ENCODE peak calls at places on chromosomes 4 and X, in five cellular contexts. E, P, Z, U and O are unnamed samples.

GRCh38 chrX:49710744-49711319 is 15.0 kb upstream of the PAGE1 start:
- DNase-seq in U (no peak), Z (no peak), P (no peak), E (no peak), O (no peak)

GRCh38 chrX:119398587-119398973 is 556 bp upstream of the SLC25A43 start:
- DNase-seq in Z (no peak), P (peak; percentile 17), U (peak; percentile 26), E (no peak), O (no peak)

GRCh38 chr4:88743696-88744095 is 46.1 kb upstream of the NAP1L5 start:
- DNase-seq in Z (peak; percentile 63), U (peak; percentile 41), P (peak; percentile 80), E (no peak), O (no peak)

GRCh38 chrX:130625381-130625780 is 223.6 kb downstream of the RBMX2 start:
- DNase-seq in E (no peak), U (no peak), P (no peak), Z (no peak), O (no peak)

GRCh38 chr4:9146967-9147366 is 23.2 kb upstream of the FAM90A26 start:
- DNase-seq in U (no peak), E (no peak), Z (no peak), P (no peak), O (no peak)

GRCh38 chrX:102627640-102628039 is 23.6 kb upstream of the GPRASP1 start:
- DNase-seq in E (no peak), Z (no peak), U (no peak), P (no peak), O (no peak)

GRCh38 chr4:109046549-109047171 is 255.8 kb downstream of the COL25A1 start:
- DNase-seq in Z (peak; percentile 37), P (peak; percentile 63), U (peak; percentile 68), E (peak; percentile 53), O (no peak)

GRCh38 chrX:58025979-58026378 is 115.7 kb upstream of the ZXDA start:
- DNase-seq in E (peak; percentile 19), U (peak; percentile 40), P (peak; percentile 23), Z (no peak), O (no peak)

GRCh38 chrX:108516184-108516583 is 76.5 kb downstream of the COL4A5 start:
- DNase-seq in E (peak; percentile 45), P (peak; percentile 6), U (peak; percentile 1), Z (no peak), O (no peak)

GRCh38 chrX:129957241-129958099 is 25.0 kb upstream of the BCORL1 start:
- DNase-seq in P (peak; percentile 38), U (peak; percentile 33), Z (no peak), E (peak; percentile 18), O (no peak)

GRCh38 chr4:7281316-7282093 is 89.2 kb downstream of the SORCS2 start:
- DNase-seq in P (peak; percentile 33), E (no peak), Z (no peak), U (no peak), O (no peak)

GRCh38 chr4:154503598-154503997 is 12.0 kb upstream of the DCHS2 start:
- DNase-seq in U (peak; percentile 41), E (peak; percentile 18), P (peak; percentile 19), Z (no peak), O (no peak)

GRCh38 chr4:80322716-80323115 is 12.8 kb upstream of the CFAP299 start:
- DNase-seq in P (peak; percentile 60), Z (no peak), E (peak; percentile 24), U (peak; percentile 63), O (no peak)

GRCh38 chr4:121139533-121140222 is 24.4 kb downstream of the TNIP3 start:
- DNase-seq in Z (peak; percentile 44), U (peak; percentile 55), P (peak; percentile 66), E (peak; percentile 77), O (peak; percentile 82)

GRCh38 chr4:67234296-67234695 is 311.0 kb downstream of the CENPC start:
- DNase-seq in E (no peak), U (peak; percentile 1), Z (no peak), P (peak; percentile 18), O (no peak)

GRCh38 chrX:18874560-18875255 is 109.2 kb downstream of the PHKA2 start:
- DNase-seq in P (no peak), Z (no peak), U (no peak), E (no peak), O (no peak)

GRCh38 chr4:145716200-145716599 is 36.3 kb downstream of the C4orf51 start:
- DNase-seq in U (peak; percentile 8), E (no peak), P (peak; percentile 87), Z (peak; percentile 6), O (no peak)

GRCh38 chr4:55397024-55397520 is 1.3 kb downstream of the TMEM165 start:
- DNase-seq in U (peak; percentile 47), Z (no peak), E (peak; percentile 28), P (no peak), O (no peak)

GRCh38 chrX:132489256-132490085 is 633 bp upstream of the MBNL3 start:
- DNase-seq in P (no peak), U (peak; percentile 17), Z (no peak), E (peak; percentile 1), O (no peak)

GRCh38 chr4:53889335-53890084 is 174.9 kb downstream of the CHIC2 start:
- DNase-seq in P (no peak), U (peak; percentile 68), E (no peak), Z (peak; percentile 72), O (no peak)

GRCh38 chr4:158824425-158825274 is 55.8 kb downstream of the FNIP2 start:
- DNase-seq in E (peak; percentile 87), P (peak; percentile 69), Z (no peak), U (peak; percentile 47), O (no peak)

GRCh38 chr4:163590609-163591264 is 96.2 kb downstream of the TMA16 start:
- DNase-seq in U (peak; percentile 7), P (no peak), Z (no peak), E (no peak), O (no peak)

GRCh38 chr4:126004936-126005335 is 690.2 kb downstream of the FAT4 start:
- DNase-seq in Z (no peak), E (peak; percentile 12), P (peak; percentile 23), U (peak; percentile 29), O (no peak)

GRCh38 chr4:2487632-2488031 is 18.7 kb downstream of the RNF4 start:
- DNase-seq in E (no peak), P (no peak), U (no peak), Z (no peak), O (no peak)

GRCh38 chrX:110145854-110146253 is 142.9 kb downstream of the TMEM164 start:
- DNase-seq in U (peak; percentile 54), P (peak; percentile 29), Z (no peak), E (peak; percentile 36), O (no peak)

GRCh38 chr4:37473807-37474206 is 212.4 kb downstream of the RELL1 start:
- DNase-seq in Z (no peak), P (no peak), U (no peak), E (no peak), O (no peak)

GRCh38 chrX:1661048-1661921 is 46.4 kb downstream of the ASMT start:
- DNase-seq in P (no peak), E (no peak), U (no peak), Z (no peak), O (no peak)

GRCh38 chr4:101954351-101954750 is 163.8 kb downstream of the BANK1 start:
- DNase-seq in E (peak; percentile 5), U (no peak), P (peak; percentile 21), Z (no peak), O (no peak)

DNA sequence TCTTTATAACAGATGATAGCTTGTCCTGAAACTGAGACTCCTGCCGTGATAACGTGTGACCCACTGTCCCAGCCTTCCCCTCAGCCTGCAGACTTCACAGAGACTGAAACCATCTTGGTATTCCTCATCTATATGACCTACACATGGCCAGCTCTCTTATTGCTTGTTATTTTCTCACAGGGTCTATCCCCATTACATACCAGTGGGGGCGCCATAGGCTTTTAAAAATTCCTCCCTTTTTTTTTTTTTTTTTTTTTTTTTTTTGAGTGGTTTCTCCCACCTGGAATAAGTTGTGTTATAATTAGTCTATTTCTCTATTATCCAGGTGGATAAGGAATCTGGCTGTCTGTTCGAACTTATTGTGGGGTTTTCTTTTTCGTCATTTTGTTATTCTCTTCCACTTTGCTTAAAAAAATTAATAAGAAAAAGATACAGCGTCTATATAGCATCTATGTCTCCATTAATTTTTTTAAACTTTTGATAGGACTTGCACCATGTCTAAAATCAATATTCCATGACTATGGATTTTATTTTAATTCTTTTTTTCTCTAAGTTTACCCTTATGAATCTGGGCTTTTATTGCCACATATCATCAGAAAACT is 47.2 kb downstream of the GYG2 start:
- DNase-seq in E (no peak), P (no peak), U (peak; percentile 19), Z (no peak), O (no peak)
- TF ChIP-seq CTCF in E (peak; percentile 23), P (peak; percentile 40), U (peak; percentile 48), Z (peak; percentile 45), O (peak; percentile 23)

GRCh38 chrX:13570245-13570573 is 808 bp downstream of the EGFL6 start:
- DNase-seq in Z (no peak), U (no peak), E (no peak), P (no peak), O (no peak)
- H3K4me3 ChIP-seq in Z (no peak overlapping the region), U (no peak overlapping the region), E (no peak overlapping the region), P (no peak overlapping the region), O (no peak overlapping the region)

GRCh38 chr4:186348433-186348832 is 82.4 kb downstream of the F11 start:
- DNase-seq in E (no peak), U (no peak), P (no peak), Z (no peak), O (no peak)

GRCh38 chr4:186347743-186348142 is 81.8 kb downstream of the F11 start:
- DNase-seq in Z (no peak), E (no peak), P (no peak), U (no peak), O (no peak)

GRCh38 chr4:186351672-186352194 is 85.7 kb downstream of the F11 start:
- DNase-seq in P (no peak), U (no peak), Z (no peak), E (no peak), O (no peak)
- TF ChIP-seq CTCF in P (no peak), U (no peak), Z (no peak), E (no peak), O (no peak)

GRCh38 chr4:78370625-78371372 is 180.8 kb upstream of the ANXA3 start:
- DNase-seq in E (no peak), P (peak; percentile 6), Z (no peak), U (peak; percentile 24), O (no peak)

GRCh38 chr4:78369691-78370090 is 181.9 kb upstream of the ANXA3 start:
- DNase-seq in U (peak; percentile 38), P (peak; percentile 42), E (no peak), Z (no peak), O (no peak)

GRCh38 chr4:78377555-78377954 is 174.0 kb upstream of the ANXA3 start:
- DNase-seq in E (no peak), Z (no peak), U (no peak), P (no peak), O (no peak)

GRCh38 chr4:78372282-78372988 is 179.1 kb upstream of the ANXA3 start:
- DNase-seq in P (no peak), Z (no peak), U (no peak), E (no peak), O (no peak)
- H3K4me3 ChIP-seq in P (no peak overlapping the region), Z (no peak overlapping the region), U (no peak overlapping the region), E (no peak overlapping the region), O (no peak overlapping the region)